ENCODE peak calls at places on chromosomes 5 and 9, in ten cellular contexts. S is AG04449, V is Panc1, M is Caco-2, F is astrocyte of the spinal cord, D is coronary artery, J is breast epithelium, Z is nephron progenitor cell, H is ascending aorta, P is bronchial epithelial cell. W is an unnamed sample.

GRCh38 chr9:70110194-70111041 is 66.8 kb downstream of the MAMDC2 start:
- DNase-seq in V (no peak), F (peak; percentile 73), D (no peak), S (no peak), J (no peak), Z (no peak), H (no peak), M (no peak), P (no peak), W (no peak)

GRCh38 chr9:28004900-28005299 is 431.6 kb upstream of the C9orf72 start:
- DNase-seq in S (no peak), F (no peak), V (no peak), H (no peak), P (no peak), M (no peak), J (no peak), Z (no peak), D (no peak), W (no peak)

GRCh38 chr5:93746406-93747056 is 5.1 kb upstream of the POU5F2 start:
- DNase-seq in F (peak; percentile 39), J (no peak), M (no peak), P (peak; percentile 43), V (peak; percentile 5), H (no peak), D (no peak), Z (no peak), S (peak; percentile 10), W (no peak)

GRCh38 chr5:107463731-107464130 is 207.0 kb downstream of the EFNA5 start:
- DNase-seq in Z (no peak), J (no peak), V (no peak), H (no peak), M (no peak), F (no peak), D (no peak), P (no peak), S (no peak), W (no peak)

GRCh38 chr5:36696059-36696673 is 89.8 kb downstream of the SLC1A3 start:
- DNase-seq in P (peak; percentile 73), F (peak; percentile 70), D (no peak), V (peak; percentile 56), S (no peak), Z (peak; percentile 59), H (no peak), M (peak; percentile 71), J (peak; percentile 59), W (peak; percentile 31)

GRCh38 chr5:131981516-131981915 is 29.9 kb downstream of the ACSL6 start:
- DNase-seq in Z (no peak), V (no peak), M (no peak), S (no peak), H (no peak), D (no peak), P (peak; percentile 55), J (no peak), F (no peak), W (no peak)

GRCh38 chr5:180080670-180081280 is 9.2 kb upstream of the RNF130 start:
- DNase-seq in V (no peak), D (no peak), F (no peak), J (no peak), Z (no peak), H (peak; percentile 49), P (no peak), S (no peak), M (no peak), W (no peak)

GRCh38 chr9:120792898-120793765 is at the start of gene FBXW2:
- DNase-seq in F (peak; percentile 90), H (peak; percentile 95), S (peak; percentile 21), M (peak; percentile 94), D (peak; percentile 92), Z (peak; percentile 91), J (peak; percentile 79), V (peak; percentile 25), P (peak; percentile 82), W (peak; percentile 82)

GRCh38 chr5:72374844-72375243 is 54.7 kb downstream of the PTCD2 start:
- DNase-seq in V (no peak), F (no peak), J (no peak), M (no peak), H (no peak), D (no peak), Z (no peak), P (no peak), S (no peak), W (no peak)

GRCh38 chr5:32329395-32329834 is 16.7 kb upstream of the MTMR12 start:
- DNase-seq in Z (peak; percentile 37), F (peak; percentile 67), M (peak; percentile 68), P (peak; percentile 51), H (peak; percentile 68), S (no peak), D (no peak), J (no peak), V (peak; percentile 67), W (no peak)

GRCh38 chr5:59525957-59526356 is 367.6 kb downstream of the PDE4D start:
- DNase-seq in D (no peak), M (no peak), Z (no peak), F (peak; percentile 94), S (peak; percentile 57), J (no peak), V (no peak), H (no peak), P (peak; percentile 33), W (no peak)

DNA sequence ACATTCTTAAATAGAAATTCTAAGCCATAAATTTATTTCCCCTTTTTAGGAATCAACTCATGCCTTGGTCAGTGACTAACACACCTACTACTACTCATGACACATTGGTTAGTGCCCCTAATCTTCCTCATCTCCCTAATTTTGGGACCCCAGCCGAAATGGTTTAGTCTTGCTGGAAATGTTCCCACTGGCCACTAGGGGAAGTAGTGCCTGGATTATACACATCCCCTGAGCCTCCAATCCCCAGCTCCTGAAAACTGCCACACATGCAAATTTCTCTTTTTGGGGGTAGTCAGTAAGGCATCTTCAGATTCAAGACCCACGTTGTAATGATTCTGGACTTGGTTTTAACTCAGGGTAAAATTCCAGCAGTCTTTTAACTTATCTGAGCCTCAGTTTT is 79.8 kb downstream of the HSD17B3 start:
- DNase-seq in S (no peak), Z (no peak), H (no peak), F (no peak), J (no peak), P (peak; percentile 7), M (no peak), V (no peak), D (no peak), W (no peak)
- TF ChIP-seq CTCF in S (peak; percentile 11), Z (peak; percentile 42), H (peak; percentile 18), F (peak; percentile 52), J (no peak), P (peak; percentile 45), M (peak; percentile 45), V (peak; percentile 68), D (no peak), W (no peak)

GRCh38 chr9:35716236-35716635 is 15.8 kb downstream of the TLN1 start:
- DNase-seq in D (no peak), S (no peak), F (no peak), P (no peak), H (no peak), M (no peak), J (no peak), Z (no peak), V (no peak), W (no peak)
- TF ChIP-seq CTCF in D (no peak), S (no peak), F (no peak), P (no peak), H (peak; percentile 52), M (peak; percentile 5), J (no peak), Z (no peak), V (no peak), W (no peak)

GRCh38 chr5:142746532-142746931 is 23.6 kb upstream of the ARHGAP26 start:
- DNase-seq in F (no peak), S (no peak), J (no peak), P (no peak), H (no peak), D (no peak), M (no peak), Z (no peak), V (no peak), W (no peak)

GRCh38 chr5:142740903-142741302 is 29.3 kb upstream of the ARHGAP26 start:
- DNase-seq in S (no peak), M (no peak), V (no peak), J (no peak), Z (no peak), D (no peak), H (no peak), F (no peak), P (no peak), W (no peak)

GRCh38 chr5:142745268-142745667 is 24.9 kb upstream of the ARHGAP26 start:
- DNase-seq in V (no peak), D (no peak), Z (no peak), P (no peak), S (no peak), H (no peak), M (no peak), J (no peak), F (no peak), W (no peak)

GRCh38 chr5:142747034-142747433 is 23.1 kb upstream of the ARHGAP26 start:
- DNase-seq in S (no peak), Z (no peak), D (no peak), J (no peak), F (no peak), P (no peak), V (no peak), M (no peak), H (no peak), W (no peak)

GRCh38 chr5:142743677-142744441 is 26.3 kb upstream of the ARHGAP26 start:
- DNase-seq in Z (no peak), D (no peak), M (no peak), S (no peak), F (peak; percentile 22), V (no peak), H (no peak), P (peak; percentile 50), J (no peak), W (no peak)
- TF ChIP-seq CTCF in Z (no peak), D (no peak), M (no peak), S (no peak), F (no peak), V (no peak), H (no peak), P (no peak), J (no peak), W (no peak)

GRCh38 chr9:116691607-116692006 is 4.5 kb downstream of the TRIM32 start:
- DNase-seq in F (no peak), V (no peak), P (no peak), D (no peak), Z (no peak), S (no peak), J (no peak), H (no peak), M (no peak), W (no peak)

GRCh38 chr9:116687074-116687761 is at the start of gene TRIM32:
- DNase-seq in S (no peak), Z (peak; percentile 99), V (no peak), J (peak; percentile 80), H (peak; percentile 93), P (peak; percentile 66), D (peak; percentile 91), F (peak; percentile 85), M (peak; percentile 95), W (peak; percentile 88)

GRCh38 chr9:116687762-116688160 is 656 bp downstream of the TRIM32 start:
- DNase-seq in V (no peak), M (no peak), F (no peak), J (no peak), H (no peak), Z (peak; percentile 3), S (no peak), P (no peak), D (no peak), W (no peak)

GRCh38 chr9:116689117-116689516 is 2.0 kb downstream of the TRIM32 start:
- DNase-seq in J (no peak), H (no peak), Z (no peak), M (no peak), S (no peak), P (no peak), V (no peak), D (no peak), F (no peak), W (no peak)

GRCh38 chr9:116689633-116690032 is 2.5 kb downstream of the TRIM32 start:
- DNase-seq in Z (no peak), F (no peak), H (no peak), D (no peak), M (no peak), J (no peak), V (no peak), S (no peak), P (no peak), W (no peak)
- TF ChIP-seq CTCF in Z (no peak), F (no peak), H (no peak), D (no peak), M (no peak), J (no peak), V (no peak), S (no peak), P (no peak), W (no peak)

W was measured in dorsolateral prefrontal cortex.